ENCODE peak calls at places on chromosomes 3 and 15, in seven cellular contexts. A, W, H, Y, V, U and D are unnamed samples.

GRCh38 chr15:92429378-92430066 is 35.8 kb downstream of the ST8SIA2 start:
- DNase-seq in A (no peak), H (no peak), U (peak), Y (no peak), V (peak), W (peak), D (no peak)

GRCh38 chr15:78389356-78389755 is 48.7 kb upstream of the IREB2 start:
- DNase-seq in Y (no peak), U (peak), A (no peak), V (no peak), H (no peak), W (no peak), D (no peak)

GRCh38 chr3:52090620-52091468 is 34.5 kb upstream of the DUSP7 start:
- DNase-seq in Y (no peak), W (no peak), A (no peak), U (no peak), V (no peak), H (no peak), D (no peak)

GRCh38 chr3:195885036-195885871 is 23.1 kb downstream of the TNK2 start:
- DNase-seq in U (no peak), Y (peak), H (no peak), A (no peak), V (no peak), W (peak), D (no peak)

GRCh38 chr3:194886836-194887235 is 201.2 kb downstream of the FAM43A start:
- DNase-seq in U (no peak), W (no peak), A (no peak), Y (no peak), V (no peak), H (no peak), D (no peak)

GRCh38 chr15:85730001-85730820 is 64.5 kb downstream of the KLHL25 start:
- DNase-seq in V (peak), W (peak), Y (peak), H (no peak), U (peak), A (peak), D (no peak)

GRCh38 chr15:70236306-70237103 is 138.8 kb upstream of the TLE3 start:
- DNase-seq in H (no peak), A (peak), U (peak), W (no peak), V (no peak), Y (no peak), D (no peak)

GRCh38 chr3:15015456-15015855 is 49.7 kb downstream of the MRPS25 start:
- DNase-seq in W (no peak), Y (no peak), V (no peak), U (no peak), A (no peak), H (no peak), D (no peak)

GRCh38 chr15:101027273-101027901 is 108.2 kb downstream of the LRRK1 start:
- DNase-seq in U (no peak), V (no peak), W (peak), A (no peak), Y (no peak), H (no peak), D (no peak)

GRCh38 chr3:149203758-149204157 is 17.9 kb downstream of the CP start:
- DNase-seq in A (no peak), H (no peak), W (no peak), U (no peak), V (peak), Y (peak), D (peak)

GRCh38 chr3:43405888-43406636 is 119.7 kb downstream of the SNRK start:
- DNase-seq in A (no peak), W (no peak), U (no peak), V (no peak), H (no peak), Y (no peak), D (no peak)

GRCh38 chr3:140219161-140219745 is 284.3 kb downstream of the CLSTN2 start:
- DNase-seq in Y (no peak), U (no peak), V (no peak), A (no peak), W (peak), H (no peak), D (no peak)

GRCh38 chr15:39918688-39919385 is 1.2 kb downstream of the GPR176 start:
- DNase-seq in V (no peak), W (peak), H (no peak), A (no peak), Y (no peak), U (peak), D (no peak)

GRCh38 chr3:69324362-69325025 is 61.4 kb downstream of the FRMD4B start:
- DNase-seq in A (no peak), U (no peak), V (peak), Y (no peak), W (peak), H (no peak), D (no peak)

GRCh38 chr3:76107935-76108570 is 322.7 kb upstream of the ZNF717 start:
- DNase-seq in V (peak), Y (no peak), A (peak), H (no peak), W (peak), U (peak), D (no peak)

GRCh38 chr15:45449878-45450277 is 71.5 kb upstream of the GATM start:
- DNase-seq in U (no peak), A (no peak), V (peak), Y (no peak), W (no peak), H (no peak), D (no peak)

GRCh38 chr15:98599911-98600685 is 48.2 kb upstream of the IGF1R start:
- DNase-seq in A (peak), H (no peak), U (peak), V (no peak), Y (peak), W (no peak), D (peak)

GRCh38 chr3:45706133-45706808 is 17.1 kb downstream of the SACM1L start:
- DNase-seq in U (no peak), Y (no peak), H (no peak), A (no peak), V (no peak), W (no peak), D (no peak)